ENCODE peak calls at places on chromosomes 3 and 15, in four cellular contexts. F, Y, G and D are unnamed samples.

GRCh38 chr3:97830627-97831026 is 8.8 kb downstream of the CRYBG3 start:
- DNase-seq in Y (no peak), F (no peak), G (no peak), D (no peak)

GRCh38 chr3:26827169-26827568 is 204.6 kb downstream of the LRRC3B start:
- DNase-seq in G (no peak), Y (no peak), F (no peak), D (no peak)

GRCh38 chr15:39430389-39430788 is 150.5 kb upstream of the THBS1 start:
- DNase-seq in Y (no peak), G (no peak), F (no peak), D (no peak)

GRCh38 chr3:185813691-185814215 is 11.1 kb downstream of the IGF2BP2 start:
- DNase-seq in G (no peak), F (no peak), Y (no peak), D (no peak)

GRCh38 chr3:196563721-196564225 is 4.6 kb downstream of the WDR53 start:
- DNase-seq in F (no peak), G (no peak), Y (no peak), D (no peak)

GRCh38 chr15:41490355-41490754 is 3.3 kb upstream of the ITPKA start:
- DNase-seq in G (no peak), F (no peak), Y (no peak), D (no peak)

GRCh38 chr15:61639491-61639890 is 410.4 kb upstream of the RORA start:
- DNase-seq in G (no peak), F (no peak), Y (no peak), D (no peak)

GRCh38 chr15:81914734-81915234 is 131.0 kb downstream of the MEX3B start:
- DNase-seq in F (no peak), Y (no peak), G (no peak), D (peak)

GRCh38 chr3:30858894-30859389 is 35.5 kb downstream of the GADL1 start:
- DNase-seq in F (no peak), G (no peak), Y (no peak), D (no peak)

GRCh38 chr15:38275951-38276350 is 23.3 kb downstream of the SPRED1 start:
- DNase-seq in Y (no peak), F (no peak), G (no peak), D (no peak)